ENCODE peak calls at places on chromosomes 5 and 9, in five cellular contexts. W is H9, K is IMR-90, I is mesendoderm, G is neuronal stem cell. B is an unnamed sample.

GRCh38 chr5:127936439-127936972 is 147.1 kb upstream of the SLC12A2 start:
- DNase-seq in K (no peak), G (no peak), W (no peak), I (no peak), B (no peak)

GRCh38 chr5:53109041-53109435 is 519 bp downstream of the MOCS2 start:
- DNase-seq in W (no peak), G (peak; percentile 9), I (peak; percentile 5), K (no peak), B (no peak)

GRCh38 chr5:108818613-108819272 is 71.0 kb downstream of the FER start:
- DNase-seq in K (peak; percentile 82), W (no peak), G (no peak), I (no peak), B (no peak)

GRCh38 chr5:116365006-116365496 is 209.6 kb downstream of the SEMA6A start:
- DNase-seq in G (no peak), I (no peak), K (no peak), W (no peak), B (no peak)

GRCh38 chr9:38183994-38184568 is 115.1 kb upstream of the SHB start:
- DNase-seq in I (peak; percentile 16), W (no peak), G (no peak), K (no peak), B (no peak)

GRCh38 chr5:126385509-126385908 is 37.7 kb upstream of the GRAMD2B start:
- DNase-seq in I (no peak), G (no peak), K (no peak), W (no peak), B (no peak)

GRCh38 chr5:32123058-32123805 is 50.9 kb downstream of the GOLPH3 start:
- DNase-seq in W (no peak), I (no peak), K (peak; percentile 29), G (no peak), B (no peak)

GRCh38 chr5:135441919-135442318 is 5.2 kb downstream of the DCANP1 start:
- DNase-seq in G (no peak), K (no peak), I (no peak), W (peak; percentile 11), B (no peak)

GRCh38 chr5:42620579-42621216 is 135.9 kb upstream of the CCDC152 start:
- DNase-seq in W (no peak), I (peak; percentile 54), G (no peak), K (no peak), B (no peak)

GRCh38 chr5:76986828-76987526 is 34.1 kb downstream of the CRHBP start:
- DNase-seq in G (no peak), W (no peak), I (peak; percentile 93), K (no peak), B (no peak)

GRCh38 chr9:135522137-135522877 is 1.1 kb downstream of the LCN1 start:
- DNase-seq in K (no peak), G (no peak), W (no peak), I (no peak), B (no peak)

GRCh38 chr5:149969181-149969950 is 8.8 kb downstream of the SLC26A2 start:
- DNase-seq in G (no peak), W (no peak), I (no peak), K (no peak), B (no peak)

GRCh38 chr5:76085286-76085579 is 2.0 kb downstream of the SV2C start:
- DNase-seq in I (no peak), K (no peak), G (no peak), W (no peak), B (no peak)

GRCh38 chr5:64767959-64768357 is 533 bp downstream of the SREK1IP1 start:
- DNase-seq in I (no peak), K (peak; percentile 18), W (peak; percentile 26), G (no peak), B (no peak)

GRCh38 chr9:123725389-123725788 is 204.5 kb downstream of the DENND1A start:
- DNase-seq in W (peak; percentile 37), K (peak; percentile 13), G (no peak), I (no peak), B (no peak)

GRCh38 chr5:149285153-149285552 is 13.5 kb downstream of the AFAP1L1 start:
- DNase-seq in W (no peak), G (no peak), K (no peak), I (no peak), B (no peak)

GRCh38 chr9:109956811-109957440 is 176.9 kb downstream of the PALM2AKAP2 start:
- DNase-seq in I (peak; percentile 9), G (peak; percentile 23), K (peak; percentile 64), W (no peak), B (no peak)

GRCh38 chr9:132753593-132753880 is 83.3 kb downstream of the GTF3C4 start:
- DNase-seq in I (no peak), K (no peak), G (no peak), W (no peak), B (no peak)

GRCh38 chr9:87516931-87517300 is 19.2 kb downstream of the DAPK1 start:
- DNase-seq in G (no peak), K (no peak), W (no peak), I (no peak), B (no peak)

GRCh38 chr5:180343846-180344327 is 9.2 kb downstream of the GFPT2 start:
- DNase-seq in W (no peak), K (no peak), G (no peak), I (peak; percentile 51), B (no peak)

GRCh38 chr5:155897761-155898160 is 429.2 kb upstream of the SGCD start:
- DNase-seq in W (no peak), G (no peak), I (no peak), K (no peak), B (no peak)

GRCh38 chr9:114390952-114391351 is 3.2 kb upstream of the AKNA start:
- DNase-seq in K (peak; percentile 18), W (no peak), G (no peak), I (no peak), B (no peak)

GRCh38 chr5:54986269-54986654 is 869 bp upstream of the ESM1 start:
- DNase-seq in W (no peak), I (no peak), G (no peak), K (no peak), B (no peak)

GRCh38 chr5:78260771-78261170 is 33.7 kb downstream of the AP3B1 start:
- DNase-seq in G (no peak), W (no peak), I (no peak), K (peak; percentile 73), B (no peak)

GRCh38 chr5:146731909-146732659 is 146.5 kb downstream of the PPP2R2B start:
- DNase-seq in K (peak; percentile 87), I (peak; percentile 81), G (no peak), W (no peak), B (no peak)

GRCh38 chr5:163619951-163620350 is 114.5 kb downstream of the MAT2B start:
- DNase-seq in K (no peak), G (no peak), I (peak; percentile 65), W (no peak), B (no peak)

GRCh38 chr9:103798620-103799019 is 295.5 kb upstream of the SMC2 start:
- DNase-seq in W (no peak), G (no peak), I (peak; percentile 30), K (no peak), B (no peak)

GRCh38 chr9:121819511-121820231 is 168.2 kb downstream of the DAB2IP start:
- DNase-seq in K (peak; percentile 63), W (peak; percentile 81), G (peak; percentile 55), I (peak; percentile 60), B (no peak)

GRCh38 chr9:68907910-68908309 is 106.0 kb downstream of the PRKACG start:
- DNase-seq in G (no peak), I (no peak), K (no peak), W (no peak), B (no peak)

GRCh38 chr5:10535237-10535530 is 28.7 kb upstream of the ANKRD33B start:
- DNase-seq in K (no peak), G (no peak), W (no peak), I (no peak), B (no peak)

GRCh38 chr9:127853312-127854168 is 918 bp downstream of the ENG start:
- DNase-seq in W (no peak), K (no peak), I (peak; percentile 50), G (no peak), B (no peak)

GRCh38 chr9:123657099-123657498 is 272.8 kb downstream of the DENND1A start:
- DNase-seq in K (no peak), I (peak; percentile 13), G (no peak), W (no peak), B (no peak)

GRCh38 chr5:122019936-122020590 is 58.0 kb downstream of the LOX start:
- DNase-seq in W (no peak), I (peak; percentile 39), G (no peak), K (peak; percentile 49), B (no peak)

GRCh38 chr5:91875133-91875779 is 492.1 kb upstream of the ARRDC3 start:
- DNase-seq in I (peak; percentile 19), K (no peak), W (no peak), G (no peak), B (no peak)

DNA sequence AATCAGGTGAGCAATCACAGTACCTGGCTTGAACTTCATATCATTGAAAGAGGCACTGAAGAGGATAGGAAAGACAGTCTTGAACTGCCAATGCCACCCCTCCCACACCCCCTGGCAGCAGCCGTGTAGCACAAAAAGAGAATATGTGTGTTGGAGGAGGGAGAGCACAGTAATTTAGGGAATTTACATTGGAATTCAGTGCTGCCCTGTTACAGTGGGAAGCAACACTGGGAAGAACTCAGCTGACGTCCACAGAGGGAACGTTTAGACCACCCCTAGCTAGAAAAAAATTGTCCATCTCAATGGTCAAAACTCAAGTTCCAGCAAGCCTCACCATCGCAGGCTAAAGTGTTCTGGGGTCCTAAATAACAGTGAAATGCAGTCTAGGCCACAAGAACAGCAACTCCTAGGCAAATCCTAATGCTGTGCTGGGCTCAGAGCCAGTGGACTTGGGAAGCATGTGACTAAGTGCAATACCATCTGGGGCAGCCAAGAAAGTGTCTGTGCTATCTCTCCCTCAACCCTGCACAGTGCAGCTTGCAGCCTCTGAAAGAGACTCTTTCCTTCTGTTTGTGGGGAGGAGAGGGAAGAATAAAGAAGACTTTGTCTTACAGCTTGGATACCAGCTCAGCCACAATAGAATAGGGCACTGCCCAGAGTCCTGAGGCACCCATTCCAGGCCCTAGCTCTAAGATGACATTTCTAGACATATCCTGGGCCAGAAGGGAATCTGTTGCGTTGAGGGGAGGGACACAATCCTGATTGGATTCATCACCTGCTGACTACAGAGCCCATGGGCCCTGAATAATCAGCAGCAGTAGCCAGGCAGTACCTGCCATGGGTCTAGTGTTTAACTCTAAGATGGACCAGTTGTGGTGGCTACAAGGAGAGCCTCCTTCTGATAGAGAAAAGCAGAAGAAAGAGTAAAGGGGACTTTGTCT is 62.1 kb upstream of the VLDLR start:
- DNase-seq in W (no peak), G (no peak), I (peak; percentile 67), K (peak; percentile 95), B (no peak)
- H3K18ac ChIP-seq in W (no peak overlapping the region), G (no peak overlapping the region), I (no peak overlapping the region), K (peak overlapping the region; percentile 87), B (no peak overlapping the region)

GRCh38 chr9:131399972-131400371 is 6.1 kb downstream of the PRRC2B start:
- DNase-seq in G (no peak), I (no peak), K (no peak), W (no peak), B (no peak)
- H3K4me1 ChIP-seq in G (peaks cover 69% of the 10 kb centered on the region), I (peaks cover 14% of the 10 kb centered on the region), K (peaks cover 29% of the 10 kb centered on the region), W (peaks cover 32% of the 10 kb centered on the region), B (peaks cover 47% of the 10 kb centered on the region)

GRCh38 chr5:72848474-72849428 is 32.3 kb downstream of the TNPO1 start:
- DNase-seq in I (peak; percentile 53), G (peak; percentile 23), K (peak; percentile 29), W (no peak), B (no peak)
- H3K18ac ChIP-seq in I (peak overlapping the region; percentile 84), G (peak overlapping the region; percentile 98), K (peak overlapping the region; percentile 48), W (peak overlapping the region; percentile 93), B (peak overlapping the region; percentile 93)

GRCh38 chr9:73969936-73970335 is 527.2 kb upstream of the RORB start:
- DNase-seq in K (no peak), G (no peak), W (no peak), I (no peak), B (no peak)
- H3K4me1 ChIP-seq in K (no peaks in the 10 kb centered on the region), G (no peaks in the 10 kb centered on the region), W (no peaks in the 10 kb centered on the region), I (no peaks in the 10 kb centered on the region), B (no peaks in the 10 kb centered on the region)